ENCODE peak calls at places on chromosomes 1 and 21, in five cellular contexts. O is adrenal gland, V is lower leg skin, W is HCT116, T is K562. U is an unnamed sample.

GRCh38 chr1:89590341-89591080 is 42.4 kb upstream of the LRRC8C start:
- DNase-seq in O (no peak), V (no peak), W (no peak), T (no peak), U (no peak)

GRCh38 chr21:40019076-40019475 is 151.8 kb downstream of the PCP4 start:
- DNase-seq in O (no peak), V (no peak), W (no peak), T (no peak), U (no peak)

GRCh38 chr1:241640867-241641542 is 836 bp upstream of the CHML start:
- DNase-seq in O (no peak), V (no peak), W (no peak), T (no peak), U (no peak)

GRCh38 chr1:92882817-92883216 is 51.0 kb downstream of the RPL5 start:
- DNase-seq in O (peak; percentile 16), V (no peak), W (no peak), T (no peak), U (no peak)

GRCh38 chr1:32249831-32250525 is 1.1 kb upstream of the LCK start:
- DNase-seq in O (peak; percentile 72), V (peak; percentile 40), W (no peak), T (no peak), U (no peak)

GRCh38 chr1:201149400-201149799 is 4.9 kb downstream of the TMEM9 start:
- DNase-seq in O (no peak), V (no peak), W (peak; percentile 35), T (peak; percentile 66), U (no peak)

GRCh38 chr1:82329226-82329625 is 528.5 kb downstream of the ADGRL2 start:
- DNase-seq in O (no peak), V (no peak), W (no peak), T (no peak), U (no peak)

GRCh38 chr1:203276408-203276807 is 28.9 kb upstream of the BTG2 start:
- DNase-seq in O (peak; percentile 15), V (no peak), W (no peak), T (no peak), U (no peak)

GRCh38 chr1:74496699-74497098 is 15.7 kb downstream of the LRRC53 start:
- DNase-seq in O (no peak), V (no peak), W (no peak), T (no peak), U (no peak)

GRCh38 chr1:207188901-207189300 is 84.9 kb downstream of the C4BPA start:
- DNase-seq in O (no peak), V (no peak), W (no peak), T (no peak), U (no peak)

GRCh38 chr1:37497832-37498231 is 16.7 kb downstream of the MEAF6 start:
- DNase-seq in O (no peak), V (no peak), W (no peak), T (no peak), U (no peak)

GRCh38 chr1:18949689-18950414 is 6.6 kb downstream of the IFFO2 start:
- DNase-seq in O (peak; percentile 63), V (no peak), W (no peak), T (no peak), U (no peak)

GRCh38 chr1:202151045-202151444 is 6.5 kb upstream of the ARL8A start:
- DNase-seq in O (no peak), V (no peak), W (no peak), T (no peak), U (no peak)

GRCh38 chr1:104991702-104992101 is 1242.0 kb downstream of the AMY1C start:
- DNase-seq in O (no peak), V (no peak), W (no peak), T (no peak), U (no peak)

GRCh38 chr1:159067699-159068621 is 8.6 kb downstream of the AIM2 start:
- DNase-seq in O (no peak), V (no peak), W (no peak), T (no peak), U (no peak)

GRCh38 chr1:155514582-155515187 is 47.9 kb downstream of the ASH1L start:
- DNase-seq in O (no peak), V (no peak), W (no peak), T (no peak), U (no peak)

GRCh38 chr1:231359113-231359512 is 21.0 kb downstream of the SPRTN start:
- DNase-seq in O (peak; percentile 33), V (peak; percentile 67), W (no peak), T (peak; percentile 16), U (peak; percentile 38)

GRCh38 chr21:42990251-42990650 is 15.9 kb downstream of the PKNOX1 start:
- DNase-seq in O (no peak), V (no peak), W (no peak), T (no peak), U (no peak)

GRCh38 chr21:42988234-42988965 is 14.0 kb downstream of the PKNOX1 start:
- DNase-seq in O (no peak), V (no peak), W (no peak), T (no peak), U (no peak)

GRCh38 chr21:42991992-42992740 is 17.8 kb downstream of the PKNOX1 start:
- DNase-seq in O (no peak), V (no peak), W (no peak), T (peak; percentile 49), U (peak; percentile 79)

GRCh38 chr21:42997053-42997452 is 22.7 kb downstream of the PKNOX1 start:
- DNase-seq in O (peak; percentile 54), V (peak; percentile 67), W (no peak), T (no peak), U (peak; percentile 82)

GRCh38 chr21:42992943-42993712 is 18.8 kb downstream of the PKNOX1 start:
- DNase-seq in O (no peak), V (no peak), W (no peak), T (no peak), U (no peak)
- TF ChIP-seq POLR2A in O (no peak), V (no peak), W (no peak), T (no peak), U (no peak)

GRCh38 chr1:6485140-6485936 is 6.1 kb downstream of the PLEKHG5 start:
- DNase-seq in O (no peak), V (no peak), W (no peak), T (peak; percentile 54), U (no peak)
- TF ChIP-seq POLR2A in O (no peak), V (no peak), W (no peak), T (no peak), U (no peak)

GRCh38 chr1:9882296-9882944 is 27.6 kb downstream of the CTNNBIP1 start:
- DNase-seq in O (no peak), V (no peak), W (no peak), T (no peak), U (no peak)

GRCh38 chr1:9884805-9885204 is 25.3 kb downstream of the CTNNBIP1 start:
- DNase-seq in O (no peak), V (no peak), W (no peak), T (no peak), U (no peak)

GRCh38 chr1:9883585-9884449 is 26.3 kb downstream of the CTNNBIP1 start:
- DNase-seq in O (no peak), V (no peak), W (no peak), T (no peak), U (no peak)

GRCh38 chr1:9882945-9883303 is 27.1 kb downstream of the CTNNBIP1 start:
- DNase-seq in O (no peak), V (no peak), W (no peak), T (no peak), U (no peak)

GRCh38 chr1:9881838-9882249 is 28.2 kb downstream of the CTNNBIP1 start:
- DNase-seq in O (no peak), V (no peak), W (no peak), T (no peak), U (peak; percentile 61)
- TF ChIP-seq POLR2A in O (no peak), V (no peak), W (no peak), T (no peak), U (no peak)

DNA sequence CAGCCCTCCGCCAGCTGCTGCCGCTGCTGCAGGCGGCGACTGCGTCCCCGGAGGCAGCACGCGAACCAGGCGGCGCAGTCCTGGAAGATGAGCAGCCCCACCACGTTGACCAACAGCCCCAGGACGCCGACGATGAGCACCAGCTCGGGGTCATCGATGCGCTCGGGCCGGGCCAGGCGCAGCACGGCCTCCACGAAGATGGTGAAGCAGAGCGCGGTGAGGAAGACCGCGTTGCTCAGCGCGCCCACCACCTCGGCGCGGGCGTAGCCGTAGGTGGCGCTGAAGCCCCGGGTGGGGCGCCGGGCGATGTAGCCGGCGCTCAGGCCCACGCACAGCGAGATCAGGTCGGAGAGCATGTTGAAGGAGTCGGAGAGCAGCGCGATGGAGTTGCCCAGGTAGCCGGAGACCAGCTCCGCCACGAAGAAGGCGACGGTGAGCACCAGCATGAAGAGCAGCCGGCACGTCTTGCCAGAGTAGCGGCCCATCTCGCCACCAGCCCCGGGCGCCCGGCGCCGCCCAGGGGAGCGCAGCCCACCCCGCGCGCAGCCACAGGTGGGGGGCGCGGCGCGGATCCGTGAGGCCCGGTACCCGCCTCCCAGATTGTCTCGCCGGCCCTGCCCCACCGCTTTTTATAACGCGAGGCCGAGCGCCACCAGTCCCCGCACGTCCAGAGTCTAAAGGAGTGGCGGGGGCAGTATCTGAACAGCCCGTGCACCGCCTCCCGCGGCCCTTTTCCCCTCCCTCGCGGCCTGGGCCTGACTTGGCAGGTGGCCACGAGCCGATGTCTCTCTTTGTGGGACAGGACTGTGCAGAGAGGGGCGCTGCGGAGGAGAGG is at the start of gene SLC30A10:
- DNase-seq in O (no peak), V (no peak), W (no peak), T (peak; percentile 82), U (no peak)
- TF ChIP-seq POLR2A in O (no peak), V (no peak), W (no peak), T (peak; percentile 54), U (no peak)